ENCODE peak calls at places on chromosomes 6 and 20, in eight cellular contexts. U, O, L, F, Q, N, S and B are unnamed samples.

GRCh38 chr6:158014505-158015187 is 33.0 kb downstream of the SYNJ2 start:
- DNase-seq in U (peak), O (no peak), L (peak), F (no peak), Q (no peak), N (no peak), S (no peak), B (no peak)

GRCh38 chr6:2116496-2116895 is 128.9 kb downstream of the GMDS start:
- DNase-seq in U (peak), O (no peak), L (peak), F (no peak), Q (no peak), N (no peak), S (no peak), B (no peak)

GRCh38 chr20:37419774-37420542 is 74.0 kb downstream of the SRC start:
- DNase-seq in U (no peak), O (no peak), L (no peak), F (no peak), Q (no peak), N (no peak), S (no peak), B (no peak)

GRCh38 chr6:129936329-129937165 is 75.4 kb upstream of the TMEM244 start:
- DNase-seq in U (peak), O (peak), L (peak), F (peak), Q (peak), N (peak), S (peak), B (peak)

GRCh38 chr6:19446570-19446969 is 390.6 kb upstream of the ID4 start:
- DNase-seq in U (no peak), O (no peak), L (no peak), F (no peak), Q (no peak), N (no peak), S (no peak), B (no peak)

GRCh38 chr6:129402244-129402643 is 307.7 kb downstream of the ARHGAP18 start:
- DNase-seq in U (peak), O (no peak), L (peak), F (no peak), Q (no peak), N (no peak), S (no peak), B (no peak)

GRCh38 chr6:135936606-135937005 is 85.1 kb downstream of the PDE7B start:
- DNase-seq in U (peak), O (no peak), L (peak), F (no peak), Q (peak), N (peak), S (no peak), B (peak)

GRCh38 chr6:36290668-36291620 is 21.1 kb downstream of the PNPLA1 start:
- DNase-seq in U (peak), O (no peak), L (no peak), F (no peak), Q (no peak), N (no peak), S (no peak), B (no peak)

GRCh38 chr6:138514860-138515540 is 15.7 kb upstream of the NHSL1 start:
- DNase-seq in U (no peak), O (no peak), L (no peak), F (no peak), Q (no peak), N (no peak), S (no peak), B (no peak)

GRCh38 chr6:113824411-113824810 is 32.7 kb upstream of the MARCKS start:
- DNase-seq in U (no peak), O (no peak), L (peak), F (no peak), Q (no peak), N (no peak), S (no peak), B (peak)

GRCh38 chr6:6224933-6225486 is 95.5 kb downstream of the F13A1 start:
- DNase-seq in U (no peak), O (no peak), L (no peak), F (no peak), Q (no peak), N (no peak), S (no peak), B (peak)

GRCh38 chr6:115945306-115945705 is 115.4 kb downstream of the FRK start:
- DNase-seq in U (peak), O (no peak), L (no peak), F (no peak), Q (no peak), N (no peak), S (no peak), B (peak)

GRCh38 chr6:161370882-161371281 is 97.0 kb upstream of the AGPAT4 start:
- DNase-seq in U (peak), O (peak), L (peak), F (peak), Q (peak), N (peak), S (peak), B (peak)

GRCh38 chr20:56630086-56630493 is 984 bp downstream of the TFAP2C start:
- DNase-seq in U (no peak), O (peak), L (no peak), F (no peak), Q (peak), N (no peak), S (peak), B (peak)

GRCh38 chr6:31308050-31308844 is 36.4 kb upstream of the HLA-C start:
- DNase-seq in U (peak), O (peak), L (no peak), F (peak), Q (no peak), N (no peak), S (no peak), B (no peak)

GRCh38 chr20:44532981-44533331 is 11.1 kb upstream of the SERINC3 start:
- DNase-seq in U (peak), O (no peak), L (peak), F (no peak), Q (peak), N (peak), S (no peak), B (no peak)

GRCh38 chr6:132659082-132659481 is at the start of gene TAAR1:
- DNase-seq in U (no peak), O (no peak), L (no peak), F (no peak), Q (no peak), N (no peak), S (no peak), B (no peak)

GRCh38 chr6:72206606-72207005 is 320.3 kb downstream of the RIMS1 start:
- DNase-seq in U (no peak), O (no peak), L (no peak), F (no peak), Q (no peak), N (no peak), S (no peak), B (no peak)

GRCh38 chr20:50568549-50568942 is 58.4 kb downstream of the PTPN1 start:
- DNase-seq in U (no peak), O (no peak), L (no peak), F (no peak), Q (no peak), N (no peak), S (no peak), B (no peak)

GRCh38 chr6:152893187-152893586 is 89.7 kb downstream of the FBXO5 start:
- DNase-seq in U (no peak), O (no peak), L (no peak), F (no peak), Q (no peak), N (no peak), S (no peak), B (no peak)

GRCh38 chr6:5553767-5554166 is 292.5 kb downstream of the FARS2 start:
- DNase-seq in U (no peak), O (peak), L (no peak), F (no peak), Q (no peak), N (no peak), S (no peak), B (no peak)

GRCh38 chr6:71194730-71195129 is 93.9 kb upstream of the OGFRL1 start:
- DNase-seq in U (peak), O (no peak), L (peak), F (no peak), Q (no peak), N (peak), S (no peak), B (peak)

GRCh38 chr6:39287601-39288000 is 26.6 kb downstream of the KCNK17 start:
- DNase-seq in U (no peak), O (no peak), L (no peak), F (no peak), Q (no peak), N (no peak), S (no peak), B (no peak)

GRCh38 chr6:168347053-168347452 is 27.5 kb upstream of the DACT2 start:
- DNase-seq in U (no peak), O (no peak), L (no peak), F (no peak), Q (no peak), N (no peak), S (no peak), B (no peak)

GRCh38 chr20:43716757-43717615 is 9.8 kb downstream of the GTSF1L start:
- DNase-seq in U (no peak), O (no peak), L (no peak), F (no peak), Q (no peak), N (no peak), S (no peak), B (no peak)

GRCh38 chr6:117451607-117452164 is 25.9 kb upstream of the ROS1 start:
- DNase-seq in U (peak), O (no peak), L (peak), F (no peak), Q (no peak), N (no peak), S (no peak), B (peak)

GRCh38 chr6:41786451-41787218 is 859 bp upstream of the TOMM6 start:
- DNase-seq in U (peak), O (peak), L (peak), F (peak), Q (no peak), N (peak), S (peak), B (peak)

GRCh38 chr6:15386756-15387112 is 140.9 kb downstream of the JARID2 start:
- DNase-seq in U (no peak), O (no peak), L (no peak), F (no peak), Q (no peak), N (no peak), S (no peak), B (no peak)

GRCh38 chr6:126359936-126360537 is 20.1 kb downstream of the CENPW start:
- DNase-seq in U (no peak), O (no peak), L (no peak), F (no peak), Q (no peak), N (no peak), S (no peak), B (no peak)

GRCh38 chr6:139708342-139709199 is 334.1 kb upstream of the CITED2 start:
- DNase-seq in U (peak), O (no peak), L (peak), F (no peak), Q (peak), N (peak), S (no peak), B (peak)

GRCh38 chr20:49779972-49780371 is 32.7 kb upstream of the SLC9A8 start:
- DNase-seq in U (no peak), O (no peak), L (no peak), F (no peak), Q (no peak), N (no peak), S (no peak), B (no peak)

GRCh38 chr20:54221383-54221782 is 13.5 kb downstream of the PFDN4 start:
- DNase-seq in U (peak), O (no peak), L (no peak), F (no peak), Q (no peak), N (no peak), S (no peak), B (no peak)

GRCh38 chr6:19410477-19410876 is 426.7 kb upstream of the ID4 start:
- DNase-seq in U (peak), O (no peak), L (peak), F (no peak), Q (peak), N (no peak), S (no peak), B (peak)

GRCh38 chr6:159887761-159888160 is 3.0 kb upstream of the MAS1 start:
- DNase-seq in U (no peak), O (no peak), L (no peak), F (no peak), Q (no peak), N (no peak), S (no peak), B (no peak)

GRCh38 chr6:43817192-43817591 is 47.2 kb downstream of the VEGFA start:
- DNase-seq in U (peak), O (peak), L (peak), F (no peak), Q (no peak), N (no peak), S (no peak), B (peak)

GRCh38 chr6:25774120-25774730 is 19.7 kb downstream of the SLC17A4 start:
- DNase-seq in U (no peak), O (no peak), L (no peak), F (no peak), Q (no peak), N (no peak), S (no peak), B (no peak)

GRCh38 chr20:43776691-43777090 is 49.9 kb upstream of the GTSF1L start:
- DNase-seq in U (no peak), O (no peak), L (peak), F (no peak), Q (no peak), N (no peak), S (no peak), B (no peak)

GRCh38 chr6:32937230-32937633 is 3.6 kb downstream of the HLA-DMB start:
- DNase-seq in U (no peak), O (no peak), L (no peak), F (no peak), Q (no peak), N (no peak), S (no peak), B (no peak)

GRCh38 chr6:56842602-56843475 is 112.1 kb upstream of the BEND6 start:
- DNase-seq in U (peak), O (peak), L (peak), F (no peak), Q (no peak), N (no peak), S (peak), B (peak)